ENCODE peak calls at places on chromosomes 16 and 17, in four cellular contexts. N is upper lobe of left lung, T is A549, D is GM12878. S is an unnamed sample. For H3K4me1, the result is how much of the 10 kb centered on the place peaks cover.

GRCh38 chr16:351804-352520 is 561 bp downstream of the AXIN1 start:
- ATAC-seq in N (no peak), T (peak), D (no peak), S (peak)

GRCh38 chr17:31525801-31526549 is 134.5 kb downstream of the RAB11FIP4 start:
- ATAC-seq in N (no peak), T (peak), D (peak), S (no peak)

GRCh38 chr16:84741351-84741791 is 41.6 kb downstream of the USP10 start:
- ATAC-seq in T (no peak), D (no peak), N (no peak), S (peak)

GRCh38 chr16:30439720-30440348 is 5.8 kb downstream of the SEPHS2 start:
- ATAC-seq in N (no peak), T (no peak), D (peak), S (no peak)

GRCh38 chr16:70746708-70747424 is 54.1 kb downstream of the VAC14 start:
- ATAC-seq in T (peak), D (peak), N (peak), S (peak)

GRCh38 chr17:8212312-8213180 is 2.2 kb upstream of the AURKB start:
- ATAC-seq in D (no peak), T (no peak), N (no peak), S (no peak)

GRCh38 chr16:62014534-62014933 is 21.7 kb downstream of the CDH8 start:
- ATAC-seq in T (no peak), D (no peak), N (no peak), S (no peak)

GRCh38 chr16:11635127-11635652 is 33.1 kb upstream of the SNN start:
- ATAC-seq in T (no peak), N (no peak), D (no peak), S (no peak)

GRCh38 chr17:42189651-42189965 is 4.4 kb upstream of the HCRT start:
- ATAC-seq in N (no peak), T (no peak), D (no peak), S (no peak)

GRCh38 chr16:70653406-70653805 is 7.0 kb downstream of the IL34 start:
- ATAC-seq in D (peak), N (no peak), T (no peak), S (no peak)

GRCh38 chr17:46821482-46822387 is 3.2 kb upstream of the WNT3 start:
- ATAC-seq in D (no peak), N (no peak), T (peak), S (peak)

GRCh38 chr16:12426122-12426521 is 377.6 kb downstream of the CPPED1 start:
- ATAC-seq in T (no peak), N (no peak), D (no peak), S (no peak)

GRCh38 chr17:78961571-78961970 is 18.2 kb downstream of the LGALS3BP start:
- ATAC-seq in D (no peak), T (no peak), N (no peak), S (no peak)

GRCh38 chr17:49694847-49695697 is 12.7 kb downstream of the SLC35B1 start:
- ATAC-seq in N (peak), T (peak), D (peak), S (no peak)

GRCh38 chr17:38364741-38365140 is 13.1 kb downstream of the SOCS7 start:
- ATAC-seq in D (no peak), T (no peak), N (no peak), S (no peak)

GRCh38 chr17:66493283-66494019 is 191.0 kb downstream of the PRKCA start:
- ATAC-seq in D (no peak), N (no peak), T (peak), S (no peak)

GRCh38 chr17:79126139-79126538 is 51.5 kb downstream of the ENGASE start:
- ATAC-seq in D (no peak), N (no peak), T (peak), S (no peak)

GRCh38 chr17:73304971-73305786 is 6.6 kb downstream of the CDC42EP4 start:
- ATAC-seq in T (peak), D (peak), N (peak), S (peak)

GRCh38 chr16:2388139-2388874 is 40.9 kb upstream of the CCNF start:
- ATAC-seq in N (no peak), D (no peak), T (no peak), S (no peak)

GRCh38 chr16:1792836-1793577 is 498 bp downstream of the IGFALS start:
- ATAC-seq in N (no peak), D (no peak), T (no peak), S (no peak)

GRCh38 chr17:60134396-60135159 is 15.2 kb upstream of the CA4 start:
- ATAC-seq in D (peak), T (peak), N (peak), S (no peak)

GRCh38 chr17:6070895-6071511 is 824 bp downstream of the WSCD1 start:
- ATAC-seq in T (peak), N (no peak), D (no peak), S (no peak)

GRCh38 chr17:61387011-61387410 is 12.6 kb upstream of the TBX2 start:
- ATAC-seq in T (no peak), N (no peak), D (no peak), S (no peak)

GRCh38 chr17:73485130-73485529 is 159.1 kb downstream of the SDK2 start:
- ATAC-seq in T (no peak), N (no peak), D (no peak), S (no peak)

GRCh38 chr16:2048116-2048543 is 345 bp downstream of the TSC2 start:
- ATAC-seq in N (no peak), D (peak), T (peak), S (peak)

DNA sequence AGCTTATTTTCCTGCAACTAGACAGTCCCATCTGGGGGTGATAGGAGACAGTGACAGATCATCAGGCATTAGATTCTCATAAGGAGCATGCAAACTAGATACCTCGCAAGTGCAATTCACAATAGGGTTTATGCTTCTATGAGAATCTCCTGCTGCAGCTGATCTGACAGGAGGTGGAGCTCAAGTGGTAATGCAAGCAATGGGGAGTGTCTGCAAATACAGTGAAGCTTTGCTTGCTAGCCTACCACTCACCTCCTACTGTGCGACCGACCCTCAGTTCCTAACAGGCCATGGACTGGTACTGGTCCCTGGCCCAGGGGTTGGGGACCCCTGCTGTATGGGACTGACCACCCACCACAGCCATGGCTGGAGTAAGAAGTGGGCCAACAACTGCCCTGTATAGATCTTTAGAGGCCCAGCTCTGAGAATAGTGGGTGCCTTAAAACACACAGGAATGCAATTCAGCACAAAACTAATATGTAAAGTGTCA is 26.0 kb upstream of the IRX3 start:
- ATAC-seq in T (no peak), N (peak), D (no peak), S (no peak)
- TF ChIP-seq EP300 in T (no peak), N (no peak), D (no peak), S (no peak)

GRCh38 chr17:50920891-50921595 is 54.9 kb upstream of the TOB1 start:
- ATAC-seq in N (no peak), D (no peak), T (no peak), S (no peak)

GRCh38 chr17:50920041-50920410 is 53.9 kb upstream of the TOB1 start:
- ATAC-seq in D (no peak), T (peak), N (no peak), S (no peak)

GRCh38 chr17:50923611-50924010 is 57.5 kb upstream of the TOB1 start:
- ATAC-seq in T (no peak), D (no peak), N (no peak), S (no peak)

GRCh38 chr17:50922739-50923405 is 56.7 kb upstream of the TOB1 start:
- ATAC-seq in D (no peak), T (no peak), N (no peak), S (no peak)

GRCh38 chr17:50922107-50922506 is 56.0 kb upstream of the TOB1 start:
- ATAC-seq in N (no peak), T (no peak), D (no peak), S (no peak)
- H3K4me1 ChIP-seq in N (under half), T (half or more), D (under half), S (under half)

DNA sequence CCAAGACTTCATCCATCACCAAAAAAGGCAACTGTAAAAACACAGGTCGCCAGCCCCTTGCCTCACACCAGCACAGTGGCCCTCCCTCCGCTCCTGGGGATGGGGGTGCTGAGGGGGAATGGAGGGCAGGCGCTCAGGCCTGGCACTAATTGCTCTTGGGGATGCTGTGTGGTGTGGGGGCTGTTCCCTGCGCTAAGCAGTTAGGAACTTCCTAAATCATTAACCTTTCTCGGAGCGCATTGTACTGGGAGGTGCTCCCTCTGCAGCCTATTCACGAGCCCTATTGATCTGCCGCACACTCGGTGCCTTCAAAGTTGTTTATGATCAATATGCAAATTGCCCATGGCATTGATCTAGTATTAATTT is 199.9 kb downstream of the ZFHX3 start:
- ATAC-seq in N (no peak), D (no peak), T (peak), S (no peak)
- H3K4me3 ChIP-seq in N (no peak), D (no peak), T (peak), S (no peak)

GRCh38 chr17:75940727-75941441 is at the start of gene FBF1:
- ATAC-seq in N (peak), D (peak), T (peak), S (peak)
- TF ChIP-seq EP300 in N (no peak), D (no peak), T (no peak), S (no peak)

DNA sequence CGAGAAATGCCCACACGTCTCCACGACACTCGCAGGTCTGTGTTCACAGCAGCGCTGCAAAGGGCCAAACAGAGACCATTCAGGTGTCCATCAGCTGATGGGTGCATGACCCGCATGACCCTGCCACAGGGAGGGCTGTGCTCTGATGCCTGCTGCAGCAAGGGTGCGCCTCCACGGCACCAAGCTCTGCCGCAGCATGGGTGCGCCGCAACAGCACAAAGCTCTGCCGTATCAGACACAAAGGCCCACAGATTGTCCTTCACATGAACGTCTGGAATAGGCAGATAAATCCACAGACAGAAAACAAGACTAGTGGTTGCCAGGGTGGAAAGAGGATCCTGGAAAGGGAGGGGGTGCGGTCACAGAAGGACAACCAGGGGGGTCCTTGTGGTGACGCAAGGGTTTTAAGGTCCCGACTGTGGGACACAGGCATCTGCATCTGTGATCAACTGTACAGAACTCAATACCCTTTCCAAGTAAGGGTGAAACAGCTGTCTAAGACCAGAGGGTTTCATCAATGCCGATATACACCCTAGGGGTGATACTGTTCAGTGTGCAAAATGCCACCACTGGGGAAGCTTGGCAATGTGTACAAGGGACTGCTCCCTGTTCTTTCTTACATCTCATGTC is 121.0 kb downstream of the ANKRD11 start:
- ATAC-seq in D (no peak), N (no peak), T (no peak), S (no peak)
- H3K4me1 ChIP-seq in D (under half), N (under half), T (under half), S (under half)

GRCh38 chr16:85754403-85754802 is 3.5 kb upstream of the C16orf74 start:
- ATAC-seq in N (no peak), D (peak), T (no peak), S (no peak)

GRCh38 chr16:85752511-85753420 is 1.9 kb upstream of the C16orf74 start:
- ATAC-seq in D (no peak), T (peak), N (no peak), S (no peak)

GRCh38 chr16:85753976-85754375 is 3.1 kb upstream of the C16orf74 start:
- ATAC-seq in N (no peak), D (no peak), T (no peak), S (no peak)

GRCh38 chr16:85751665-85752501 is 987 bp upstream of the C16orf74 start:
- ATAC-seq in N (no peak), D (no peak), T (no peak), S (no peak)

GRCh38 chr16:85753559-85753958 is 2.7 kb upstream of the C16orf74 start:
- ATAC-seq in N (no peak), D (no peak), T (no peak), S (no peak)
- H3K4me3 ChIP-seq in N (no peak), D (no peak), T (no peak), S (no peak)